ENCODE peak calls at places on chromosomes 6 and 20, in four cellular contexts. One of them, this sample, is unnamed.

GRCh38 chr20:20637998-20638397 is 74.4 kb downstream of the RALGAPA2 start:
- DNase-seq in MM.1S: no peak
- DNase-seq in mammary epithelial cell: no peak
- DNase-seq in fibroblast of lung: no peak
- DNase-seq in this sample: no peak

GRCh38 chr20:47354388-47354709 is 2.1 kb downstream of the ZMYND8 start:
- DNase-seq in mammary epithelial cell: no peak
- DNase-seq in MM.1S: no peak
- DNase-seq in fibroblast of lung: no peak
- DNase-seq in this sample: no peak

GRCh38 chr6:7707787-7708186 is 18.1 kb upstream of the BMP6 start:
- DNase-seq in MM.1S: no peak
- DNase-seq in mammary epithelial cell: no peak
- DNase-seq in fibroblast of lung: peak; percentile 53
- DNase-seq in this sample: peak; percentile 14

GRCh38 chr6:136113736-136114173 is 136.4 kb downstream of the MTFR2 start:
- DNase-seq in fibroblast of lung: peak; percentile 74
- DNase-seq in mammary epithelial cell: peak; percentile 19
- DNase-seq in MM.1S: no peak
- DNase-seq in this sample: peak; percentile 25

GRCh38 chr6:145454006-145454405 is 281.3 kb downstream of the EPM2A start:
- DNase-seq in fibroblast of lung: no peak
- DNase-seq in mammary epithelial cell: no peak
- DNase-seq in MM.1S: no peak
- DNase-seq in this sample: no peak

GRCh38 chr6:164108869-164109769 is 694.6 kb downstream of the QKI start:
- DNase-seq in mammary epithelial cell: no peak
- DNase-seq in fibroblast of lung: peak; percentile 75
- DNase-seq in MM.1S: no peak
- DNase-seq in this sample: peak; percentile 78

GRCh38 chr20:6882911-6883310 is 115.4 kb downstream of the BMP2 start:
- DNase-seq in mammary epithelial cell: peak; percentile 91
- DNase-seq in fibroblast of lung: peak; percentile 77
- DNase-seq in MM.1S: no peak
- DNase-seq in this sample: peak; percentile 17

GRCh38 chr6:127328043-127328442 is 15.4 kb downstream of the ECHDC1 start:
- DNase-seq in MM.1S: no peak
- DNase-seq in fibroblast of lung: peak; percentile 82
- DNase-seq in mammary epithelial cell: peak; percentile 17
- DNase-seq in this sample: no peak

GRCh38 chr6:10363911-10364310 is 51.0 kb downstream of the TFAP2A start:
- DNase-seq in mammary epithelial cell: peak; percentile 81
- DNase-seq in MM.1S: no peak
- DNase-seq in fibroblast of lung: no peak
- DNase-seq in this sample: peak; percentile 54

GRCh38 chr20:47576516-47577033 is 74.9 kb downstream of the NCOA3 start:
- DNase-seq in fibroblast of lung: peak; percentile 93
- DNase-seq in MM.1S: peak; percentile 71
- DNase-seq in mammary epithelial cell: peak; percentile 78
- DNase-seq in this sample: peak; percentile 93

GRCh38 chr20:64153861-64154589 is 10.2 kb upstream of the MYT1 start:
- DNase-seq in MM.1S: no peak
- DNase-seq in fibroblast of lung: no peak
- DNase-seq in mammary epithelial cell: no peak
- DNase-seq in this sample: no peak

GRCh38 chr6:6105472-6106036 is 98.8 kb upstream of the NRN1 start:
- DNase-seq in mammary epithelial cell: no peak
- DNase-seq in MM.1S: no peak
- DNase-seq in fibroblast of lung: no peak
- DNase-seq in this sample: no peak

GRCh38 chr20:62381202-62381797 is 5.6 kb upstream of the RPS21 start:
- DNase-seq in fibroblast of lung: peak; percentile 75
- DNase-seq in MM.1S: no peak
- DNase-seq in mammary epithelial cell: peak; percentile 79
- DNase-seq in this sample: peak; percentile 65

GRCh38 chr6:150005761-150006651 is 19.3 kb downstream of the RAET1L start:
- DNase-seq in MM.1S: no peak
- DNase-seq in fibroblast of lung: no peak
- DNase-seq in mammary epithelial cell: no peak
- DNase-seq in this sample: no peak

DNA sequence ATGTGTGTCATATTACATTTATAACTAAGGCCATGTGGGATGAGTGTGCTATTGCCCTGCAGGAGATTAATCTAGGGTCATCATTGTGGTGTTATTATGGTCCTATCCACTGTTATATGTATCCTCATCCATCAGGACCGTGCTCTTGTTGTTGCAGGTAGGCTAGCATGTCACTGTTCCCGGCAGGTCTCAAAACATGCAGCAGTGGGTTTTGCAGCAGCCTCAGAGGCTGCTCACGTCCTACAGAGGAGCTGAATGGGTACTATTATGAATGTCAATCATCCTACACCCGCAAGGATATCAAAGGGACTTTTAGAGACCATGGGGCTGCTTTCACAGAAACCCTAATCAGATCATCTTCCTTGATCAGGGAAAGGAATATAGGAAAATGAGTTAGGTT is 318.2 kb downstream of the SAMD5 start:
- DNase-seq in MM.1S: no peak
- DNase-seq in fibroblast of lung: no peak
- DNase-seq in mammary epithelial cell: no peak
- DNase-seq in this sample: no peak
- H3K9ac ChIP-seq in MM.1S: no peak overlapping the region
- H3K9ac ChIP-seq in fibroblast of lung: no peak overlapping the region
- H3K9ac ChIP-seq in mammary epithelial cell: no peak overlapping the region
- H3K9ac ChIP-seq in this sample: no peak overlapping the region

GRCh38 chr6:100230115-100230975 is 234.4 kb downstream of the SIM1 start:
- DNase-seq in mammary epithelial cell: no peak
- DNase-seq in fibroblast of lung: no peak
- DNase-seq in MM.1S: no peak
- DNase-seq in this sample: no peak
- TF ChIP-seq EZH2 in mammary epithelial cell: no peak
- TF ChIP-seq EZH2 in fibroblast of lung: no peak
- TF ChIP-seq EZH2 in MM.1S: no peak
- TF ChIP-seq EZH2 in this sample: no peak

DNA sequence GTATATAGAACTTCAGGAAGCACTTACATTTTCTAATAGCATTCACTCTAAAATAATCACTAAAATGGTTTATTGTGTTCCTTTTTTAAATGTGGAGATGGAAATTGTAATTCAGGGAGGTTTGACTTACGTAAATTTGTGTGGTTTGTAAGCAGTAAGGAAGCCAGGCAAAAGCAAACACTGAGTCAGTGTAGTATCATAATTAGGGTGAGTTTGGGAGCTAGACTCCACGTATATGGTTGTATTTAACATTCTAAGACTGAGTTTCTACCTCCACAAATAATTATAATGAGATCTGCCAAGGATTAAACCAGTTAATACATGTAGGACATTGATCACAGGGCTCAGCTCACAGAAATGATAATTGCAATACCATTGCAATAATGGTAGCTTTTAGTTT is 425.5 kb downstream of the CBLN4 start:
- DNase-seq in mammary epithelial cell: peak; percentile 65
- DNase-seq in MM.1S: no peak
- DNase-seq in fibroblast of lung: no peak
- DNase-seq in this sample: peak; percentile 49
- H2AFZ ChIP-seq in mammary epithelial cell: no peak overlapping the region
- H2AFZ ChIP-seq in MM.1S: no peak overlapping the region
- H2AFZ ChIP-seq in fibroblast of lung: no peak overlapping the region
- H2AFZ ChIP-seq in this sample: no peak overlapping the region

GRCh38 chr20:10665791-10666190 is 8.0 kb downstream of the JAG1 start:
- DNase-seq in MM.1S: no peak
- DNase-seq in mammary epithelial cell: peak; percentile 86
- DNase-seq in fibroblast of lung: no peak
- DNase-seq in this sample: no peak
- H3K9ac ChIP-seq in MM.1S: no peak overlapping the region
- H3K9ac ChIP-seq in mammary epithelial cell: peak overlapping the region; percentile 72
- H3K9ac ChIP-seq in fibroblast of lung: no peak overlapping the region
- H3K9ac ChIP-seq in this sample: no peak overlapping the region

GRCh38 chr20:32111287-32111686 is 1.8 kb downstream of the TM9SF4 start:
- DNase-seq in fibroblast of lung: no peak
- DNase-seq in MM.1S: no peak
- DNase-seq in mammary epithelial cell: no peak
- DNase-seq in this sample: no peak

GRCh38 chr20:32109392-32110172 is at the start of gene TM9SF4:
- DNase-seq in MM.1S: peak; percentile 94
- DNase-seq in mammary epithelial cell: peak; percentile 90
- DNase-seq in fibroblast of lung: peak; percentile 90
- DNase-seq in this sample: peak; percentile 96

GRCh38 chr20:32110173-32110704 is 725 bp downstream of the TM9SF4 start:
- DNase-seq in mammary epithelial cell: no peak
- DNase-seq in MM.1S: no peak
- DNase-seq in fibroblast of lung: no peak
- DNase-seq in this sample: no peak

GRCh38 chr20:32110727-32111126 is 1.2 kb downstream of the TM9SF4 start:
- DNase-seq in MM.1S: no peak
- DNase-seq in mammary epithelial cell: no peak
- DNase-seq in fibroblast of lung: no peak
- DNase-seq in this sample: no peak

GRCh38 chr20:32108814-32109391 is 611 bp upstream of the TM9SF4 start:
- DNase-seq in mammary epithelial cell: no peak
- DNase-seq in fibroblast of lung: no peak
- DNase-seq in MM.1S: no peak
- DNase-seq in this sample: no peak
- TF ChIP-seq EZH2 in mammary epithelial cell: no peak
- TF ChIP-seq EZH2 in fibroblast of lung: no peak
- TF ChIP-seq EZH2 in MM.1S: no peak
- TF ChIP-seq EZH2 in this sample: no peak

GRCh38 chr6:1296079-1296478 is 15.8 kb upstream of the FOXQ1 start:
- DNase-seq in mammary epithelial cell: no peak
- DNase-seq in fibroblast of lung: no peak
- DNase-seq in MM.1S: no peak
- DNase-seq in this sample: peak; percentile 73
- H2AFZ ChIP-seq in mammary epithelial cell: peak overlapping the region; percentile 1
- H2AFZ ChIP-seq in fibroblast of lung: no peak overlapping the region
- H2AFZ ChIP-seq in MM.1S: no peak overlapping the region
- H2AFZ ChIP-seq in this sample: no peak overlapping the region

DNA sequence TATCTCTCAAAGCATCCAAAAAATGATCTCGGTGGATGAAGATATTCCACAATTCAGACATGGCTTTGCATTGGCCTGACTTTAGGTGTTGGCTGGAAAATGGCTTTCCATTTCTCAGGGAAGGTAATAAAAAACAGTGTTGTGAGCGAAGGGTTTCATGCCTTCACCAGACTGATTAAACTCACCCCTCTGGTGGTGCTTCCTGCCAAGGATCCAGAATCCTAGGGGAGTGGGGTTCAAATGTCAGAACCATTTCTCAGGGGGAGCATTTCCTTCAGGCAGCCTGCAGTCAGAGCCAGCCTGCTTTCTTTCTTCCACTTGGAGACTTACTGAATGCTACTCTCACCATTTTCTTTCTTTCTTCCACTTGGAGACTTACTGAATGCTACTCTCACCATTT is 45.7 kb upstream of the SMIM28 start:
- DNase-seq in MM.1S: no peak
- DNase-seq in mammary epithelial cell: no peak
- DNase-seq in fibroblast of lung: no peak
- DNase-seq in this sample: no peak
- H3K9ac ChIP-seq in MM.1S: no peak overlapping the region
- H3K9ac ChIP-seq in mammary epithelial cell: no peak overlapping the region
- H3K9ac ChIP-seq in fibroblast of lung: no peak overlapping the region
- H3K9ac ChIP-seq in this sample: no peak overlapping the region

GRCh38 chr6:159890201-159890600 is 587 bp upstream of the MAS1 start:
- DNase-seq in mammary epithelial cell: no peak
- DNase-seq in fibroblast of lung: no peak
- DNase-seq in MM.1S: no peak
- DNase-seq in this sample: no peak
- TF ChIP-seq EZH2 in mammary epithelial cell: no peak
- TF ChIP-seq EZH2 in fibroblast of lung: no peak
- TF ChIP-seq EZH2 in MM.1S: no peak
- TF ChIP-seq EZH2 in this sample: no peak

This sample was measured in PC-3.